ENCODE peak calls at places on chromosomes 5 and 9, in ten cellular contexts. One of them, this sample, is unnamed.
A peak's percentile ranks its signal among the peaks of the same experiment; 100 is the strongest.

GRCh38 chr5:165457854-165458481 is 1952.5 kb downstream of the MAT2B start:
- DNase-seq in activated CD4-positive, CD25-positive, alpha-beta regulatory T cell: no peak
- DNase-seq in MM.1S: peak; percentile 52
- DNase-seq in mucosa of gallbladder: no peak
- DNase-seq in activated CD8-positive, alpha-beta memory T cell treated with anti-CD3 and anti-CD28 coated beads for 24 hours: no peak
- DNase-seq in CD8-positive, alpha-beta T cell: no peak
- DNase-seq in posterior cingulate gyrus: no peak
- DNase-seq in effector memory CD4-positive, alpha-beta T cell: no peak
- DNase-seq in activated CD4-positive, alpha-beta T cell treated with anti-CD3 and anti-CD28 coated beads, Interleukin-2, amount 50 U/mL, for 1 hour: no peak
- DNase-seq in COR-L47: no peak
- DNase-seq in this sample: no peak

GRCh38 chr5:138844812-138845513 is 30.2 kb downstream of the LRRTM2 start:
- DNase-seq in activated CD4-positive, CD25-positive, alpha-beta regulatory T cell: no peak
- DNase-seq in MM.1S: no peak
- DNase-seq in mucosa of gallbladder: no peak
- DNase-seq in activated CD8-positive, alpha-beta memory T cell treated with anti-CD3 and anti-CD28 coated beads for 24 hours: no peak
- DNase-seq in CD8-positive, alpha-beta T cell: no peak
- DNase-seq in posterior cingulate gyrus: no peak
- DNase-seq in effector memory CD4-positive, alpha-beta T cell: no peak
- DNase-seq in activated CD4-positive, alpha-beta T cell treated with anti-CD3 and anti-CD28 coated beads, Interleukin-2, amount 50 U/mL, for 1 hour: no peak
- DNase-seq in COR-L47: no peak
- DNase-seq in this sample: no peak

GRCh38 chr5:16866795-16867584 is 69.1 kb downstream of the MYO10 start:
- DNase-seq in activated CD4-positive, CD25-positive, alpha-beta regulatory T cell: no peak
- DNase-seq in MM.1S: no peak
- DNase-seq in mucosa of gallbladder: no peak
- DNase-seq in activated CD8-positive, alpha-beta memory T cell treated with anti-CD3 and anti-CD28 coated beads for 24 hours: no peak
- DNase-seq in CD8-positive, alpha-beta T cell: no peak
- DNase-seq in posterior cingulate gyrus: no peak
- DNase-seq in effector memory CD4-positive, alpha-beta T cell: no peak
- DNase-seq in activated CD4-positive, alpha-beta T cell treated with anti-CD3 and anti-CD28 coated beads, Interleukin-2, amount 50 U/mL, for 1 hour: no peak
- DNase-seq in COR-L47: peak; percentile 67
- DNase-seq in this sample: peak; percentile 39

GRCh38 chr9:106233116-106233515 is 538.8 kb downstream of the TMEM38B start:
- DNase-seq in activated CD4-positive, CD25-positive, alpha-beta regulatory T cell: no peak
- DNase-seq in MM.1S: no peak
- DNase-seq in mucosa of gallbladder: no peak
- DNase-seq in activated CD8-positive, alpha-beta memory T cell treated with anti-CD3 and anti-CD28 coated beads for 24 hours: no peak
- DNase-seq in CD8-positive, alpha-beta T cell: no peak
- DNase-seq in posterior cingulate gyrus: no peak
- DNase-seq in effector memory CD4-positive, alpha-beta T cell: no peak
- DNase-seq in activated CD4-positive, alpha-beta T cell treated with anti-CD3 and anti-CD28 coated beads, Interleukin-2, amount 50 U/mL, for 1 hour: no peak
- DNase-seq in COR-L47: no peak
- DNase-seq in this sample: no peak

GRCh38 chr9:136828474-136829140 is 13.7 kb upstream of the AJM1 start:
- DNase-seq in activated CD4-positive, CD25-positive, alpha-beta regulatory T cell: no peak
- DNase-seq in MM.1S: no peak
- DNase-seq in mucosa of gallbladder: no peak
- DNase-seq in activated CD8-positive, alpha-beta memory T cell treated with anti-CD3 and anti-CD28 coated beads for 24 hours: no peak
- DNase-seq in CD8-positive, alpha-beta T cell: no peak
- DNase-seq in posterior cingulate gyrus: no peak
- DNase-seq in effector memory CD4-positive, alpha-beta T cell: no peak
- DNase-seq in activated CD4-positive, alpha-beta T cell treated with anti-CD3 and anti-CD28 coated beads, Interleukin-2, amount 50 U/mL, for 1 hour: no peak
- DNase-seq in COR-L47: no peak
- DNase-seq in this sample: no peak

GRCh38 chr9:114499528-114499927 is 5.7 kb downstream of the WHRN start:
- DNase-seq in activated CD4-positive, CD25-positive, alpha-beta regulatory T cell: no peak
- DNase-seq in MM.1S: no peak
- DNase-seq in mucosa of gallbladder: no peak
- DNase-seq in activated CD8-positive, alpha-beta memory T cell treated with anti-CD3 and anti-CD28 coated beads for 24 hours: no peak
- DNase-seq in CD8-positive, alpha-beta T cell: no peak
- DNase-seq in posterior cingulate gyrus: no peak
- DNase-seq in effector memory CD4-positive, alpha-beta T cell: no peak
- DNase-seq in activated CD4-positive, alpha-beta T cell treated with anti-CD3 and anti-CD28 coated beads, Interleukin-2, amount 50 U/mL, for 1 hour: no peak
- DNase-seq in COR-L47: no peak
- DNase-seq in this sample: no peak

GRCh38 chr5:161545701-161546462 is 643 bp downstream of the GABRB2 start:
- DNase-seq in activated CD4-positive, CD25-positive, alpha-beta regulatory T cell: no peak
- DNase-seq in MM.1S: peak; percentile 14
- DNase-seq in mucosa of gallbladder: no peak
- DNase-seq in activated CD8-positive, alpha-beta memory T cell treated with anti-CD3 and anti-CD28 coated beads for 24 hours: no peak
- DNase-seq in CD8-positive, alpha-beta T cell: no peak
- DNase-seq in posterior cingulate gyrus: no peak
- DNase-seq in effector memory CD4-positive, alpha-beta T cell: no peak
- DNase-seq in activated CD4-positive, alpha-beta T cell treated with anti-CD3 and anti-CD28 coated beads, Interleukin-2, amount 50 U/mL, for 1 hour: no peak
- DNase-seq in COR-L47: no peak
- DNase-seq in this sample: no peak

GRCh38 chr9:72485821-72486605 is 35.4 kb upstream of the TMC1 start:
- DNase-seq in activated CD4-positive, CD25-positive, alpha-beta regulatory T cell: no peak
- DNase-seq in MM.1S: no peak
- DNase-seq in mucosa of gallbladder: no peak
- DNase-seq in activated CD8-positive, alpha-beta memory T cell treated with anti-CD3 and anti-CD28 coated beads for 24 hours: no peak
- DNase-seq in CD8-positive, alpha-beta T cell: no peak
- DNase-seq in posterior cingulate gyrus: no peak
- DNase-seq in effector memory CD4-positive, alpha-beta T cell: no peak
- DNase-seq in activated CD4-positive, alpha-beta T cell treated with anti-CD3 and anti-CD28 coated beads, Interleukin-2, amount 50 U/mL, for 1 hour: no peak
- DNase-seq in COR-L47: no peak
- DNase-seq in this sample: no peak

GRCh38 chr5:157263586-157264090 is 2.3 kb upstream of the CYFIP2 start:
- DNase-seq in activated CD4-positive, CD25-positive, alpha-beta regulatory T cell: no peak
- DNase-seq in MM.1S: no peak
- DNase-seq in mucosa of gallbladder: no peak
- DNase-seq in activated CD8-positive, alpha-beta memory T cell treated with anti-CD3 and anti-CD28 coated beads for 24 hours: no peak
- DNase-seq in CD8-positive, alpha-beta T cell: no peak
- DNase-seq in posterior cingulate gyrus: no peak
- DNase-seq in effector memory CD4-positive, alpha-beta T cell: no peak
- DNase-seq in activated CD4-positive, alpha-beta T cell treated with anti-CD3 and anti-CD28 coated beads, Interleukin-2, amount 50 U/mL, for 1 hour: no peak
- DNase-seq in COR-L47: no peak
- DNase-seq in this sample: no peak

GRCh38 chr5:163105456-163105855 is 331.9 kb upstream of the CCNG1 start:
- DNase-seq in activated CD4-positive, CD25-positive, alpha-beta regulatory T cell: no peak
- DNase-seq in MM.1S: no peak
- DNase-seq in mucosa of gallbladder: no peak
- DNase-seq in activated CD8-positive, alpha-beta memory T cell treated with anti-CD3 and anti-CD28 coated beads for 24 hours: no peak
- DNase-seq in CD8-positive, alpha-beta T cell: no peak
- DNase-seq in posterior cingulate gyrus: no peak
- DNase-seq in effector memory CD4-positive, alpha-beta T cell: no peak
- DNase-seq in activated CD4-positive, alpha-beta T cell treated with anti-CD3 and anti-CD28 coated beads, Interleukin-2, amount 50 U/mL, for 1 hour: no peak
- DNase-seq in COR-L47: no peak
- DNase-seq in this sample: no peak

GRCh38 chr5:166625210-166625865 is 1666.1 kb upstream of the WWC1 start:
- DNase-seq in activated CD4-positive, CD25-positive, alpha-beta regulatory T cell: no peak
- DNase-seq in MM.1S: no peak
- DNase-seq in mucosa of gallbladder: no peak
- DNase-seq in activated CD8-positive, alpha-beta memory T cell treated with anti-CD3 and anti-CD28 coated beads for 24 hours: no peak
- DNase-seq in CD8-positive, alpha-beta T cell: no peak
- DNase-seq in posterior cingulate gyrus: no peak
- DNase-seq in effector memory CD4-positive, alpha-beta T cell: no peak
- DNase-seq in activated CD4-positive, alpha-beta T cell treated with anti-CD3 and anti-CD28 coated beads, Interleukin-2, amount 50 U/mL, for 1 hour: no peak
- DNase-seq in COR-L47: no peak
- DNase-seq in this sample: no peak

GRCh38 chr5:87266914-87267573 is 639 bp upstream of the RASA1 start:
- DNase-seq in activated CD4-positive, CD25-positive, alpha-beta regulatory T cell: no peak
- DNase-seq in MM.1S: peak; percentile 45
- DNase-seq in mucosa of gallbladder: no peak
- DNase-seq in activated CD8-positive, alpha-beta memory T cell treated with anti-CD3 and anti-CD28 coated beads for 24 hours: no peak
- DNase-seq in CD8-positive, alpha-beta T cell: no peak
- DNase-seq in posterior cingulate gyrus: no peak
- DNase-seq in effector memory CD4-positive, alpha-beta T cell: no peak
- DNase-seq in activated CD4-positive, alpha-beta T cell treated with anti-CD3 and anti-CD28 coated beads, Interleukin-2, amount 50 U/mL, for 1 hour: no peak
- DNase-seq in COR-L47: no peak
- DNase-seq in this sample: no peak

GRCh38 chr9:77811832-77812231 is 163.7 kb upstream of the GNA14 start:
- DNase-seq in activated CD4-positive, CD25-positive, alpha-beta regulatory T cell: no peak
- DNase-seq in MM.1S: no peak
- DNase-seq in mucosa of gallbladder: no peak
- DNase-seq in activated CD8-positive, alpha-beta memory T cell treated with anti-CD3 and anti-CD28 coated beads for 24 hours: no peak
- DNase-seq in CD8-positive, alpha-beta T cell: no peak
- DNase-seq in posterior cingulate gyrus: no peak
- DNase-seq in effector memory CD4-positive, alpha-beta T cell: no peak
- DNase-seq in activated CD4-positive, alpha-beta T cell treated with anti-CD3 and anti-CD28 coated beads, Interleukin-2, amount 50 U/mL, for 1 hour: no peak
- DNase-seq in COR-L47: no peak
- DNase-seq in this sample: no peak

GRCh38 chr9:131398204-131398603 is 4.3 kb downstream of the PRRC2B start:
- DNase-seq in activated CD4-positive, CD25-positive, alpha-beta regulatory T cell: no peak
- DNase-seq in MM.1S: peak; percentile 89
- DNase-seq in mucosa of gallbladder: peak; percentile 36
- DNase-seq in activated CD8-positive, alpha-beta memory T cell treated with anti-CD3 and anti-CD28 coated beads for 24 hours: no peak
- DNase-seq in CD8-positive, alpha-beta T cell: peak; percentile 62
- DNase-seq in posterior cingulate gyrus: peak; percentile 24
- DNase-seq in effector memory CD4-positive, alpha-beta T cell: peak; percentile 57
- DNase-seq in activated CD4-positive, alpha-beta T cell treated with anti-CD3 and anti-CD28 coated beads, Interleukin-2, amount 50 U/mL, for 1 hour: peak; percentile 55
- DNase-seq in COR-L47: no peak
- DNase-seq in this sample: peak; percentile 31

GRCh38 chr9:18979367-18979766 is 53.6 kb downstream of the SAXO1 start:
- DNase-seq in activated CD4-positive, CD25-positive, alpha-beta regulatory T cell: no peak
- DNase-seq in MM.1S: no peak
- DNase-seq in mucosa of gallbladder: no peak
- DNase-seq in activated CD8-positive, alpha-beta memory T cell treated with anti-CD3 and anti-CD28 coated beads for 24 hours: no peak
- DNase-seq in CD8-positive, alpha-beta T cell: no peak
- DNase-seq in posterior cingulate gyrus: no peak
- DNase-seq in effector memory CD4-positive, alpha-beta T cell: no peak
- DNase-seq in activated CD4-positive, alpha-beta T cell treated with anti-CD3 and anti-CD28 coated beads, Interleukin-2, amount 50 U/mL, for 1 hour: no peak
- DNase-seq in COR-L47: no peak
- DNase-seq in this sample: no peak

GRCh38 chr9:26605367-26605766 is 287.2 kb downstream of the CAAP1 start:
- DNase-seq in activated CD4-positive, CD25-positive, alpha-beta regulatory T cell: no peak
- DNase-seq in MM.1S: no peak
- DNase-seq in mucosa of gallbladder: no peak
- DNase-seq in activated CD8-positive, alpha-beta memory T cell treated with anti-CD3 and anti-CD28 coated beads for 24 hours: no peak
- DNase-seq in CD8-positive, alpha-beta T cell: no peak
- DNase-seq in posterior cingulate gyrus: no peak
- DNase-seq in effector memory CD4-positive, alpha-beta T cell: no peak
- DNase-seq in activated CD4-positive, alpha-beta T cell treated with anti-CD3 and anti-CD28 coated beads, Interleukin-2, amount 50 U/mL, for 1 hour: no peak
- DNase-seq in COR-L47: no peak
- DNase-seq in this sample: no peak

GRCh38 chr9:72029986-72030385 is 30.4 kb downstream of the C9orf57 start:
- DNase-seq in activated CD4-positive, CD25-positive, alpha-beta regulatory T cell: no peak
- DNase-seq in MM.1S: no peak
- DNase-seq in mucosa of gallbladder: no peak
- DNase-seq in activated CD8-positive, alpha-beta memory T cell treated with anti-CD3 and anti-CD28 coated beads for 24 hours: no peak
- DNase-seq in CD8-positive, alpha-beta T cell: no peak
- DNase-seq in posterior cingulate gyrus: no peak
- DNase-seq in effector memory CD4-positive, alpha-beta T cell: no peak
- DNase-seq in activated CD4-positive, alpha-beta T cell treated with anti-CD3 and anti-CD28 coated beads, Interleukin-2, amount 50 U/mL, for 1 hour: no peak
- DNase-seq in COR-L47: no peak
- DNase-seq in this sample: no peak

GRCh38 chr5:120096413-120096812 is 367.7 kb upstream of the PRR16 start:
- DNase-seq in activated CD4-positive, CD25-positive, alpha-beta regulatory T cell: no peak
- DNase-seq in MM.1S: peak; percentile 49
- DNase-seq in mucosa of gallbladder: no peak
- DNase-seq in activated CD8-positive, alpha-beta memory T cell treated with anti-CD3 and anti-CD28 coated beads for 24 hours: no peak
- DNase-seq in CD8-positive, alpha-beta T cell: no peak
- DNase-seq in posterior cingulate gyrus: no peak
- DNase-seq in effector memory CD4-positive, alpha-beta T cell: no peak
- DNase-seq in activated CD4-positive, alpha-beta T cell treated with anti-CD3 and anti-CD28 coated beads, Interleukin-2, amount 50 U/mL, for 1 hour: no peak
- DNase-seq in COR-L47: no peak
- DNase-seq in this sample: no peak

GRCh38 chr5:38601843-38602424 is 45.5 kb upstream of the LIFR start:
- DNase-seq in activated CD4-positive, CD25-positive, alpha-beta regulatory T cell: no peak
- DNase-seq in MM.1S: no peak
- DNase-seq in mucosa of gallbladder: no peak
- DNase-seq in activated CD8-positive, alpha-beta memory T cell treated with anti-CD3 and anti-CD28 coated beads for 24 hours: no peak
- DNase-seq in CD8-positive, alpha-beta T cell: no peak
- DNase-seq in posterior cingulate gyrus: no peak
- DNase-seq in effector memory CD4-positive, alpha-beta T cell: no peak
- DNase-seq in activated CD4-positive, alpha-beta T cell treated with anti-CD3 and anti-CD28 coated beads, Interleukin-2, amount 50 U/mL, for 1 hour: no peak
- DNase-seq in COR-L47: no peak
- DNase-seq in this sample: no peak

GRCh38 chr5:77209495-77210090 is 887 bp upstream of the PDE8B start:
- DNase-seq in activated CD4-positive, CD25-positive, alpha-beta regulatory T cell: no peak
- DNase-seq in MM.1S: no peak
- DNase-seq in mucosa of gallbladder: no peak
- DNase-seq in activated CD8-positive, alpha-beta memory T cell treated with anti-CD3 and anti-CD28 coated beads for 24 hours: no peak
- DNase-seq in CD8-positive, alpha-beta T cell: no peak
- DNase-seq in posterior cingulate gyrus: peak; percentile 81
- DNase-seq in effector memory CD4-positive, alpha-beta T cell: no peak
- DNase-seq in activated CD4-positive, alpha-beta T cell treated with anti-CD3 and anti-CD28 coated beads, Interleukin-2, amount 50 U/mL, for 1 hour: no peak
- DNase-seq in COR-L47: no peak
- DNase-seq in this sample: no peak

GRCh38 chr9:95032580-95033298 is 284.8 kb downstream of the FANCC start:
- DNase-seq in activated CD4-positive, CD25-positive, alpha-beta regulatory T cell: no peak
- DNase-seq in MM.1S: no peak
- DNase-seq in mucosa of gallbladder: no peak
- DNase-seq in activated CD8-positive, alpha-beta memory T cell treated with anti-CD3 and anti-CD28 coated beads for 24 hours: no peak
- DNase-seq in CD8-positive, alpha-beta T cell: no peak
- DNase-seq in posterior cingulate gyrus: no peak
- DNase-seq in effector memory CD4-positive, alpha-beta T cell: no peak
- DNase-seq in activated CD4-positive, alpha-beta T cell treated with anti-CD3 and anti-CD28 coated beads, Interleukin-2, amount 50 U/mL, for 1 hour: no peak
- DNase-seq in COR-L47: peak; percentile 2
- DNase-seq in this sample: no peak

GRCh38 chr5:6403416-6403815 is 25.1 kb upstream of the MED10 start:
- DNase-seq in activated CD4-positive, CD25-positive, alpha-beta regulatory T cell: no peak
- DNase-seq in MM.1S: peak; percentile 23
- DNase-seq in mucosa of gallbladder: no peak
- DNase-seq in activated CD8-positive, alpha-beta memory T cell treated with anti-CD3 and anti-CD28 coated beads for 24 hours: peak; percentile 5
- DNase-seq in CD8-positive, alpha-beta T cell: no peak
- DNase-seq in posterior cingulate gyrus: no peak
- DNase-seq in effector memory CD4-positive, alpha-beta T cell: no peak
- DNase-seq in activated CD4-positive, alpha-beta T cell treated with anti-CD3 and anti-CD28 coated beads, Interleukin-2, amount 50 U/mL, for 1 hour: no peak
- DNase-seq in COR-L47: no peak
- DNase-seq in this sample: no peak

GRCh38 chr5:30100929-30101328 is 1092.6 kb upstream of the CDH6 start:
- DNase-seq in activated CD4-positive, CD25-positive, alpha-beta regulatory T cell: no peak
- DNase-seq in MM.1S: no peak
- DNase-seq in mucosa of gallbladder: no peak
- DNase-seq in activated CD8-positive, alpha-beta memory T cell treated with anti-CD3 and anti-CD28 coated beads for 24 hours: no peak
- DNase-seq in CD8-positive, alpha-beta T cell: no peak
- DNase-seq in posterior cingulate gyrus: no peak
- DNase-seq in effector memory CD4-positive, alpha-beta T cell: no peak
- DNase-seq in activated CD4-positive, alpha-beta T cell treated with anti-CD3 and anti-CD28 coated beads, Interleukin-2, amount 50 U/mL, for 1 hour: no peak
- DNase-seq in COR-L47: no peak
- DNase-seq in this sample: no peak

GRCh38 chr9:36297798-36298197 is 39.5 kb upstream of the GNE start:
- DNase-seq in activated CD4-positive, CD25-positive, alpha-beta regulatory T cell: no peak
- DNase-seq in MM.1S: no peak
- DNase-seq in mucosa of gallbladder: no peak
- DNase-seq in activated CD8-positive, alpha-beta memory T cell treated with anti-CD3 and anti-CD28 coated beads for 24 hours: no peak
- DNase-seq in CD8-positive, alpha-beta T cell: no peak
- DNase-seq in posterior cingulate gyrus: no peak
- DNase-seq in effector memory CD4-positive, alpha-beta T cell: no peak
- DNase-seq in activated CD4-positive, alpha-beta T cell treated with anti-CD3 and anti-CD28 coated beads, Interleukin-2, amount 50 U/mL, for 1 hour: no peak
- DNase-seq in COR-L47: no peak
- DNase-seq in this sample: no peak

GRCh38 chr9:98506422-98507054 is 202.2 kb downstream of the GABBR2 start:
- DNase-seq in activated CD4-positive, CD25-positive, alpha-beta regulatory T cell: no peak
- DNase-seq in MM.1S: no peak
- DNase-seq in mucosa of gallbladder: no peak
- DNase-seq in activated CD8-positive, alpha-beta memory T cell treated with anti-CD3 and anti-CD28 coated beads for 24 hours: no peak
- DNase-seq in CD8-positive, alpha-beta T cell: no peak
- DNase-seq in posterior cingulate gyrus: no peak
- DNase-seq in effector memory CD4-positive, alpha-beta T cell: no peak
- DNase-seq in activated CD4-positive, alpha-beta T cell treated with anti-CD3 and anti-CD28 coated beads, Interleukin-2, amount 50 U/mL, for 1 hour: no peak
- DNase-seq in COR-L47: no peak
- DNase-seq in this sample: no peak

GRCh38 chr5:171351674-171352073 is 36.0 kb upstream of the NPM1 start:
- DNase-seq in activated CD4-positive, CD25-positive, alpha-beta regulatory T cell: no peak
- DNase-seq in MM.1S: no peak
- DNase-seq in mucosa of gallbladder: no peak
- DNase-seq in activated CD8-positive, alpha-beta memory T cell treated with anti-CD3 and anti-CD28 coated beads for 24 hours: no peak
- DNase-seq in CD8-positive, alpha-beta T cell: no peak
- DNase-seq in posterior cingulate gyrus: no peak
- DNase-seq in effector memory CD4-positive, alpha-beta T cell: no peak
- DNase-seq in activated CD4-positive, alpha-beta T cell treated with anti-CD3 and anti-CD28 coated beads, Interleukin-2, amount 50 U/mL, for 1 hour: no peak
- DNase-seq in COR-L47: no peak
- DNase-seq in this sample: no peak

GRCh38 chr9:68492801-68493200 is 47.9 kb downstream of the TMEM252 start:
- DNase-seq in activated CD4-positive, CD25-positive, alpha-beta regulatory T cell: no peak
- DNase-seq in MM.1S: no peak
- DNase-seq in mucosa of gallbladder: no peak
- DNase-seq in activated CD8-positive, alpha-beta memory T cell treated with anti-CD3 and anti-CD28 coated beads for 24 hours: no peak
- DNase-seq in CD8-positive, alpha-beta T cell: no peak
- DNase-seq in posterior cingulate gyrus: no peak
- DNase-seq in effector memory CD4-positive, alpha-beta T cell: no peak
- DNase-seq in activated CD4-positive, alpha-beta T cell treated with anti-CD3 and anti-CD28 coated beads, Interleukin-2, amount 50 U/mL, for 1 hour: no peak
- DNase-seq in COR-L47: no peak
- DNase-seq in this sample: no peak

GRCh38 chr5:9928266-9928750 is 298.2 kb upstream of the TAS2R1 start:
- DNase-seq in activated CD4-positive, CD25-positive, alpha-beta regulatory T cell: no peak
- DNase-seq in MM.1S: no peak
- DNase-seq in mucosa of gallbladder: no peak
- DNase-seq in activated CD8-positive, alpha-beta memory T cell treated with anti-CD3 and anti-CD28 coated beads for 24 hours: no peak
- DNase-seq in CD8-positive, alpha-beta T cell: no peak
- DNase-seq in posterior cingulate gyrus: no peak
- DNase-seq in effector memory CD4-positive, alpha-beta T cell: no peak
- DNase-seq in activated CD4-positive, alpha-beta T cell treated with anti-CD3 and anti-CD28 coated beads, Interleukin-2, amount 50 U/mL, for 1 hour: no peak
- DNase-seq in COR-L47: no peak
- DNase-seq in this sample: no peak

This sample was measured in left colon.